ENCODE peak calls at places on chromosomes 2 and 18, in six cellular contexts. L is PC-3, G is NCI-H1092 treated with DMSO at 0.1 percent for 48 hours, B is H54, C is EL, S is COR-L47. O is an unnamed sample.
A peak's percentile ranks its signal among the peaks of the same experiment; 100 is the strongest.

GRCh38 chr2:19288291-19288690 is 70.1 kb downstream of the OSR1 start:
- DNase-seq in L (no peak), G (no peak), B (no peak), C (no peak), S (no peak), O (no peak)

GRCh38 chr18:56569391-56569790 is 69.0 kb downstream of the TXNL1 start:
- DNase-seq in L (no peak), G (no peak), B (no peak), C (no peak), S (no peak), O (no peak)

GRCh38 chr18:67476585-67476984 is 39.9 kb downstream of the DSEL start:
- DNase-seq in L (no peak), G (no peak), B (no peak), C (no peak), S (no peak), O (no peak)

GRCh38 chr18:29164020-29164706 is 987.2 kb upstream of the CDH2 start:
- DNase-seq in L (peak; percentile 96), G (no peak), B (no peak), C (peak; percentile 93), S (no peak), O (peak; percentile 96)

GRCh38 chr2:167450364-167450763 is 562.1 kb downstream of the XIRP2 start:
- DNase-seq in L (no peak), G (no peak), B (no peak), C (no peak), S (no peak), O (no peak)

GRCh38 chr18:21865043-21865442 is 124.5 kb downstream of the MIB1 start:
- DNase-seq in L (no peak), G (no peak), B (no peak), C (peak; percentile 31), S (no peak), O (no peak)

GRCh38 chr2:127386764-127387654 is 766 bp downstream of the MAP3K2 start:
- DNase-seq in L (peak; percentile 83), G (peak; percentile 58), B (peak; percentile 69), C (peak; percentile 85), S (peak; percentile 85), O (peak; percentile 81)

GRCh38 chr2:181312515-181312927 is 144.7 kb upstream of the ITGA4 start:
- DNase-seq in L (no peak), G (no peak), B (no peak), C (no peak), S (no peak), O (no peak)

GRCh38 chr2:218631837-218632236 is 24.1 kb downstream of the PLCD4 start:
- DNase-seq in L (peak; percentile 94), G (no peak), B (no peak), C (peak; percentile 36), S (no peak), O (no peak)

GRCh38 chr2:144890828-144891227 is 370.9 kb upstream of the ZEB2 start:
- DNase-seq in L (peak; percentile 54), G (peak; percentile 21), B (peak; percentile 9), C (peak; percentile 6), S (peak; percentile 47), O (peak; percentile 35)

GRCh38 chr2:234548720-234549420 is 52.0 kb upstream of the ARL4C start:
- DNase-seq in L (no peak), G (no peak), B (no peak), C (no peak), S (no peak), O (peak; percentile 27)

GRCh38 chr2:217802261-217802660 is 200.5 kb downstream of the TNS1 start:
- DNase-seq in L (no peak), G (no peak), B (no peak), C (no peak), S (no peak), O (no peak)

GRCh38 chr2:64769392-64770044 is 115.8 kb upstream of the SERTAD2 start:
- DNase-seq in L (no peak), G (no peak), B (no peak), C (no peak), S (no peak), O (no peak)

GRCh38 chr2:68926782-68927181 is 25.9 kb downstream of the GKN2 start:
- DNase-seq in L (no peak), G (no peak), B (no peak), C (no peak), S (no peak), O (no peak)

GRCh38 chr2:152166633-152167032 is 8.9 kb downstream of the STAM2 start:
- DNase-seq in L (peak; percentile 18), G (no peak), B (no peak), C (peak; percentile 12), S (no peak), O (peak; percentile 46)

GRCh38 chr18:45861926-45862325 is 36.5 kb downstream of the SIGLEC15 start:
- DNase-seq in L (no peak), G (no peak), B (no peak), C (no peak), S (no peak), O (no peak)

GRCh38 chr2:151315381-151315903 is 26.0 kb upstream of the NMI start:
- DNase-seq in L (no peak), G (no peak), B (no peak), C (no peak), S (no peak), O (no peak)

GRCh38 chr2:12251749-12252148 is 465.0 kb upstream of the TRIB2 start:
- DNase-seq in L (no peak), G (no peak), B (no peak), C (no peak), S (peak; percentile 4), O (no peak)

O was measured in HCEC 1CT.